ENCODE peak calls at places on chromosomes 1 and 21, in ten cellular contexts. One of them, this sample, is unnamed. For H3K4me1, the result is how much of the 10 kb centered on the place peaks cover.

GRCh38 chr1:107806902-107807301 is 158.1 kb downstream of the VAV3 start:
- DNase-seq in SJSA1: no peak
- DNase-seq in CD8-positive, alpha-beta T cell: no peak
- DNase-seq in MM.1S: no peak
- DNase-seq in endodermal cell: no peak
- DNase-seq in SK-N-SH: no peak
- DNase-seq in H9: no peak
- DNase-seq in heart right ventricle: no peak
- DNase-seq in left ventricle myocardium inferior: no peak
- DNase-seq in HCT116: no peak
- DNase-seq in this sample: no peak

GRCh38 chr21:42669069-42669468 is 15.6 kb downstream of the PDE9A start:
- DNase-seq in SK-N-SH: no peak
- DNase-seq in endodermal cell: peak
- DNase-seq in SJSA1: no peak
- DNase-seq in HCT116: no peak
- DNase-seq in CD8-positive, alpha-beta T cell: no peak
- DNase-seq in left ventricle myocardium inferior: peak
- DNase-seq in MM.1S: no peak
- DNase-seq in heart right ventricle: no peak
- DNase-seq in H9: peak
- DNase-seq in this sample: no peak

GRCh38 chr1:21335750-21336168 is 45.5 kb upstream of the ECE1 start:
- DNase-seq in SJSA1: no peak
- DNase-seq in heart right ventricle: no peak
- DNase-seq in CD8-positive, alpha-beta T cell: no peak
- DNase-seq in MM.1S: no peak
- DNase-seq in HCT116: no peak
- DNase-seq in endodermal cell: no peak
- DNase-seq in SK-N-SH: peak
- DNase-seq in left ventricle myocardium inferior: no peak
- DNase-seq in H9: no peak
- DNase-seq in this sample: peak

GRCh38 chr1:218345673-218346390 is 696 bp downstream of the TGFB2 start:
- DNase-seq in HCT116: no peak
- DNase-seq in endodermal cell: peak
- DNase-seq in SK-N-SH: peak
- DNase-seq in MM.1S: peak
- DNase-seq in CD8-positive, alpha-beta T cell: no peak
- DNase-seq in left ventricle myocardium inferior: peak
- DNase-seq in heart right ventricle: peak
- DNase-seq in SJSA1: peak
- DNase-seq in H9: peak
- DNase-seq in this sample: peak

GRCh38 chr1:182676321-182676720 is 8.1 kb downstream of the RGS8 start:
- DNase-seq in H9: no peak
- DNase-seq in SK-N-SH: no peak
- DNase-seq in MM.1S: no peak
- DNase-seq in endodermal cell: no peak
- DNase-seq in heart right ventricle: peak
- DNase-seq in left ventricle myocardium inferior: no peak
- DNase-seq in CD8-positive, alpha-beta T cell: no peak
- DNase-seq in SJSA1: no peak
- DNase-seq in HCT116: no peak
- DNase-seq in this sample: no peak

GRCh38 chr1:221667504-221667903 is 74.4 kb downstream of the DUSP10 start:
- DNase-seq in MM.1S: no peak
- DNase-seq in left ventricle myocardium inferior: no peak
- DNase-seq in H9: no peak
- DNase-seq in heart right ventricle: no peak
- DNase-seq in CD8-positive, alpha-beta T cell: no peak
- DNase-seq in endodermal cell: no peak
- DNase-seq in SJSA1: no peak
- DNase-seq in HCT116: peak
- DNase-seq in SK-N-SH: no peak
- DNase-seq in this sample: no peak

GRCh38 chr1:9345922-9346321 is 53.2 kb downstream of the SPSB1 start:
- DNase-seq in CD8-positive, alpha-beta T cell: no peak
- DNase-seq in SJSA1: no peak
- DNase-seq in heart right ventricle: no peak
- DNase-seq in H9: no peak
- DNase-seq in left ventricle myocardium inferior: no peak
- DNase-seq in MM.1S: no peak
- DNase-seq in SK-N-SH: peak
- DNase-seq in endodermal cell: no peak
- DNase-seq in HCT116: no peak
- DNase-seq in this sample: no peak

GRCh38 chr1:240149488-240150094 is 57.9 kb downstream of the FMN2 start:
- DNase-seq in H9: no peak
- DNase-seq in heart right ventricle: no peak
- DNase-seq in endodermal cell: no peak
- DNase-seq in CD8-positive, alpha-beta T cell: no peak
- DNase-seq in left ventricle myocardium inferior: no peak
- DNase-seq in SK-N-SH: peak
- DNase-seq in MM.1S: peak
- DNase-seq in HCT116: no peak
- DNase-seq in SJSA1: no peak
- DNase-seq in this sample: no peak

GRCh38 chr1:21256776-21257175 is 33.5 kb downstream of the ECE1 start:
- DNase-seq in SJSA1: no peak
- DNase-seq in CD8-positive, alpha-beta T cell: no peak
- DNase-seq in endodermal cell: no peak
- DNase-seq in left ventricle myocardium inferior: no peak
- DNase-seq in heart right ventricle: no peak
- DNase-seq in HCT116: no peak
- DNase-seq in H9: no peak
- DNase-seq in SK-N-SH: no peak
- DNase-seq in MM.1S: no peak
- DNase-seq in this sample: no peak

GRCh38 chr1:46131727-46132528 is 501 bp downstream of the PIK3R3 start:
- DNase-seq in SJSA1: peak
- DNase-seq in H9: no peak
- DNase-seq in left ventricle myocardium inferior: no peak
- DNase-seq in heart right ventricle: peak
- DNase-seq in HCT116: no peak
- DNase-seq in SK-N-SH: peak
- DNase-seq in CD8-positive, alpha-beta T cell: peak
- DNase-seq in MM.1S: peak
- DNase-seq in endodermal cell: peak
- DNase-seq in this sample: peak

GRCh38 chr1:234827656-234828055 is 217.7 kb upstream of the IRF2BP2 start:
- DNase-seq in MM.1S: no peak
- DNase-seq in left ventricle myocardium inferior: no peak
- DNase-seq in CD8-positive, alpha-beta T cell: no peak
- DNase-seq in heart right ventricle: no peak
- DNase-seq in HCT116: no peak
- DNase-seq in SJSA1: no peak
- DNase-seq in endodermal cell: no peak
- DNase-seq in H9: no peak
- DNase-seq in SK-N-SH: no peak
- DNase-seq in this sample: no peak

GRCh38 chr1:58442114-58442513 is 104.4 kb downstream of the OMA1 start:
- DNase-seq in H9: no peak
- DNase-seq in HCT116: no peak
- DNase-seq in left ventricle myocardium inferior: no peak
- DNase-seq in SJSA1: no peak
- DNase-seq in SK-N-SH: peak
- DNase-seq in endodermal cell: no peak
- DNase-seq in CD8-positive, alpha-beta T cell: no peak
- DNase-seq in MM.1S: no peak
- DNase-seq in heart right ventricle: no peak
- DNase-seq in this sample: no peak

GRCh38 chr1:8347635-8348034 is 29.7 kb downstream of the SLC45A1 start:
- DNase-seq in HCT116: no peak
- DNase-seq in left ventricle myocardium inferior: no peak
- DNase-seq in H9: no peak
- DNase-seq in SJSA1: no peak
- DNase-seq in SK-N-SH: no peak
- DNase-seq in MM.1S: no peak
- DNase-seq in heart right ventricle: no peak
- DNase-seq in CD8-positive, alpha-beta T cell: no peak
- DNase-seq in endodermal cell: no peak
- DNase-seq in this sample: no peak

DNA sequence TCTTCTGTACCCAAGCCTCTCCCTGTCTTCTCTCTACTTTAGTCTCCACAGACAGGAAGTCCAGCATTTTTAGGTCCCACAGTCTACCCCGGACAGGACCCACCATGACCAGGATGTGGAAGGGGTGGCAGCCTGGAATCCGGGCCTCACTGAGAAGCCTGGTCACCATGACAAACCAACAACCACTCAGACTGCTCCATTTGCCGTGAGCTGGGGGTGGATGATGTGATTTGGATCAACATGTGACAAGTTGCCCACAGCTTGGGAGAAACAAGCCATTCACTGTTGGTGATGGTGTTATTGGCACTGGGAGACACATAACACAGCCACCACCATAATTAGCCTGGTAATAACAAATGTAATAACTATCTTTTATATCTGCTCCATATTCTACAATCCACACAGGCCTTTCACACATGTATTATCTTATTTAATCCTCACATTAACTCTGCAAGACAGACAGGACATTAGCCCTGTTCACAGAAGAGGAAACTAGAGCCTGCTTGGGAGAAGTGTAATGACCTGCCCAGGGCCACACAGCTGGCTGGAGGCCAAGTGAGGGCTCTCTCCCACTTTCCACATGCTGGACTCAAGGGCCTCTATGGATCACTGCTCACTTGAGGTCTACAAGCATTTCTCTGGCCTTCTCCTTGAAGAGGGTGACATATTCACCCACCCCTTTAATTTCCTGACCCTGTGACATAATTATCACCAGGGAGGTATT is 22.9 kb downstream of the MEF2D start:
- DNase-seq in endodermal cell: no peak
- DNase-seq in MM.1S: no peak
- DNase-seq in H9: no peak
- DNase-seq in SK-N-SH: no peak
- DNase-seq in left ventricle myocardium inferior: no peak
- DNase-seq in SJSA1: no peak
- DNase-seq in heart right ventricle: no peak
- DNase-seq in CD8-positive, alpha-beta T cell: no peak
- DNase-seq in HCT116: no peak
- DNase-seq in this sample: no peak
- H3K4me1 ChIP-seq in endodermal cell: under half
- H3K4me1 ChIP-seq in MM.1S: under half
- H3K4me1 ChIP-seq in H9: under half
- H3K4me1 ChIP-seq in SK-N-SH: under half
- H3K4me1 ChIP-seq in left ventricle myocardium inferior: half or more
- H3K4me1 ChIP-seq in SJSA1: under half
- H3K4me1 ChIP-seq in heart right ventricle: half or more
- H3K4me1 ChIP-seq in CD8-positive, alpha-beta T cell: under half
- H3K4me1 ChIP-seq in HCT116: under half
- H3K4me1 ChIP-seq in this sample: under half

DNA sequence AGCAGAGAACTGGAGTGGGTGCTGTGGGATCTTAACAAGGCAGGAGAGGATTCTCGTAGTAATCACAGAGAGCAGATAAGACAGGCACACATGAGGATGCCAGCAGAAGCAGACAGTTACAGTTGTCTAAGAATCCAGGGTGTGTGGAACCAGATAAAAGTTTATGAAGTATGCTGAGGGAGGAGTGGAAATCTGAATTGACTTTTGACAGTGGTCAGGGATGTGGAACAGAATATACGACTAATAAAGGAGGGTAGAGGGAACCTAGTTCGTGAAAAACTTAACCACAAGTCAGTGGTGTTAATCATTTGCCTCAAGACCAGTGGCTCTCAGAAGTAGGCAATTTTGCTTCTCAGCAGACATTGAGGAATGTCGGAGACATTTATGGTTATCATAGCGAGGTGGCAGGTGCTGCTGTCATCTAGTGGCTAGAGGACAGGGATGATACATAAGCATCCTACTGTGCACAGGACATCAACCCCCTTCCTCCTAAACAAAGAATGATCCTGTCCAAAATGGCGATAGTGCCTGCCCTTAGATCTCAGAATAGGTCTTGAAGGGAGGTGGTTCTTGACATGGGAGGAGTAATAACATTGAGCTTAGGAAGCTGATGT is 3.0 kb downstream of the LRRC8D start:
- DNase-seq in left ventricle myocardium inferior: no peak
- DNase-seq in H9: no peak
- DNase-seq in heart right ventricle: no peak
- DNase-seq in HCT116: no peak
- DNase-seq in SJSA1: no peak
- DNase-seq in SK-N-SH: no peak
- DNase-seq in endodermal cell: no peak
- DNase-seq in CD8-positive, alpha-beta T cell: no peak
- DNase-seq in MM.1S: no peak
- DNase-seq in this sample: no peak
- H3K27ac ChIP-seq in left ventricle myocardium inferior: peak
- H3K27ac ChIP-seq in H9: no peak
- H3K27ac ChIP-seq in heart right ventricle: no peak
- H3K27ac ChIP-seq in HCT116: no peak
- H3K27ac ChIP-seq in SJSA1: no peak
- H3K27ac ChIP-seq in SK-N-SH: no peak
- H3K27ac ChIP-seq in endodermal cell: no peak
- H3K27ac ChIP-seq in CD8-positive, alpha-beta T cell: no peak
- H3K27ac ChIP-seq in MM.1S: no peak
- H3K27ac ChIP-seq in this sample: no peak

DNA sequence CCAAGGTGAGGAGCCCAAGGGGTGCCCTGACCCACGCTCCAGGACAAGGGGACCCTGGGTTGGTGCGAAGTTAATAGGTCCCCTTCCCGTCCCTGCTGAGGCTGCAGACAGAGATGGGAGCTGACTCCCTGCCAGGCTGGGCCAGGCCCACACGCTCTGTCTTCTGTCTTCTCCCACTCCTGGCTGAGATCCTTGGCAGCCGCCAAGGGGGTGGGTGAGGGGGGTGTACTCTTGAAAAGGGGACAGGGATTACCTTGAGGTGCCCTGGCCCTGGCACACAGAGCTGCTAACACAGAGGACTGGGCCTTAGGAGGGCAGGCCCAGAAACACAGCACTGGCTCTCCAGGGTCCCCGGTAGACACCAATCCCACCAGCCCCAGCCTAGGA is 11.0 kb upstream of the CTRC start:
- DNase-seq in SK-N-SH: no peak
- DNase-seq in MM.1S: no peak
- DNase-seq in CD8-positive, alpha-beta T cell: no peak
- DNase-seq in HCT116: no peak
- DNase-seq in endodermal cell: no peak
- DNase-seq in left ventricle myocardium inferior: no peak
- DNase-seq in H9: no peak
- DNase-seq in heart right ventricle: no peak
- DNase-seq in SJSA1: no peak
- DNase-seq in this sample: no peak
- H3K4me1 ChIP-seq in SK-N-SH: under half
- H3K4me1 ChIP-seq in MM.1S: under half
- H3K4me1 ChIP-seq in CD8-positive, alpha-beta T cell: under half
- H3K4me1 ChIP-seq in HCT116: under half
- H3K4me1 ChIP-seq in endodermal cell: under half
- H3K4me1 ChIP-seq in left ventricle myocardium inferior: under half
- H3K4me1 ChIP-seq in H9: under half
- H3K4me1 ChIP-seq in heart right ventricle: under half
- H3K4me1 ChIP-seq in SJSA1: half or more
- H3K4me1 ChIP-seq in this sample: half or more

DNA sequence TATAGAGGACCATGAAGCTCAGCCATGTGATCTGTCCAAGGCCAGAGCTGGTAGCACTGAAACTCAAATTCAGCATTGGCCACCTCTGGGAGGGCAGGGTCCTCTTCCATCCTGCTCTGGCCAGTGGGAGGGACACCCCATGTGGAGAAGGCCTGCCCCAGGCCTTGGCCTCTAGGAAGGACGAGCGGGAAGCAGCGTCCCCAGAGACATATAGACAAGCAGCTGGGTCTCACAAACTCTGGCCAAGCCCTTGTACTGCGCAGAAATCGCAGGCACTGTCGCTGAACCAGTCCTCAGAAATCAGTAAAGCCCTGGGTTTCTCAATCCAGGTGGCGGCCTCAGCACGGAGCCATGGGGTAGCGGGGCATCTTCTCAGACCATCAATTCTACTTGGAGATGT is 180.7 kb downstream of the HIVEP3 start:
- DNase-seq in H9: no peak
- DNase-seq in SJSA1: no peak
- DNase-seq in endodermal cell: no peak
- DNase-seq in left ventricle myocardium inferior: no peak
- DNase-seq in SK-N-SH: no peak
- DNase-seq in heart right ventricle: no peak
- DNase-seq in CD8-positive, alpha-beta T cell: no peak
- DNase-seq in MM.1S: no peak
- DNase-seq in HCT116: no peak
- DNase-seq in this sample: no peak
- H3K27ac ChIP-seq in H9: no peak
- H3K27ac ChIP-seq in SJSA1: peak
- H3K27ac ChIP-seq in endodermal cell: no peak
- H3K27ac ChIP-seq in left ventricle myocardium inferior: no peak
- H3K27ac ChIP-seq in SK-N-SH: no peak
- H3K27ac ChIP-seq in heart right ventricle: no peak
- H3K27ac ChIP-seq in CD8-positive, alpha-beta T cell: no peak
- H3K27ac ChIP-seq in MM.1S: no peak
- H3K27ac ChIP-seq in HCT116: no peak
- H3K27ac ChIP-seq in this sample: no peak

This sample was measured in transverse colon.